ENCODE peak calls at places on chromosomes 2 and 18, in four cellular contexts. One of them, this sample, is unnamed.

GRCh38 chr2:33620-34019 is 12.7 kb downstream of the FAM110C start:
- DNase-seq in choroid plexus epithelial cell: no peak
- DNase-seq in K562: no peak
- DNase-seq in H9: no peak
- DNase-seq in this sample: no peak

GRCh38 chr2:54497738-54498680 is 41.9 kb downstream of the SPTBN1 start:
- DNase-seq in choroid plexus epithelial cell: peak
- DNase-seq in K562: peak
- DNase-seq in H9: peak
- DNase-seq in this sample: peak

GRCh38 chr2:7358865-7359264 is 441.7 kb downstream of the RNF144A start:
- DNase-seq in choroid plexus epithelial cell: no peak
- DNase-seq in K562: no peak
- DNase-seq in H9: peak
- DNase-seq in this sample: no peak

GRCh38 chr2:45833968-45834344 is 182.5 kb downstream of the PRKCE start:
- DNase-seq in choroid plexus epithelial cell: no peak
- DNase-seq in K562: no peak
- DNase-seq in H9: no peak
- DNase-seq in this sample: no peak

GRCh38 chr2:116477229-116477628 is 1337.3 kb upstream of the DDX18 start:
- DNase-seq in choroid plexus epithelial cell: no peak
- DNase-seq in K562: no peak
- DNase-seq in H9: no peak
- DNase-seq in this sample: no peak

GRCh38 chr2:127609031-127609751 is 36.8 kb upstream of the GPR17 start:
- DNase-seq in choroid plexus epithelial cell: no peak
- DNase-seq in K562: no peak
- DNase-seq in H9: no peak
- DNase-seq in this sample: no peak

GRCh38 chr2:120546077-120546864 is 189.4 kb upstream of the GLI2 start:
- DNase-seq in choroid plexus epithelial cell: peak
- DNase-seq in K562: peak
- DNase-seq in H9: no peak
- DNase-seq in this sample: no peak

GRCh38 chr2:8389373-8390108 is 292.3 kb upstream of the ID2 start:
- DNase-seq in choroid plexus epithelial cell: peak
- DNase-seq in K562: no peak
- DNase-seq in H9: no peak
- DNase-seq in this sample: peak

GRCh38 chr18:10378688-10379465 is 75.6 kb upstream of the APCDD1 start:
- DNase-seq in choroid plexus epithelial cell: no peak
- DNase-seq in K562: no peak
- DNase-seq in H9: no peak
- DNase-seq in this sample: no peak

GRCh38 chr2:64487256-64488049 is 33.5 kb downstream of the LGALSL start:
- DNase-seq in choroid plexus epithelial cell: no peak
- DNase-seq in K562: no peak
- DNase-seq in H9: peak
- DNase-seq in this sample: peak

GRCh38 chr2:19350678-19351401 is 7.6 kb downstream of the OSR1 start:
- DNase-seq in choroid plexus epithelial cell: no peak
- DNase-seq in K562: no peak
- DNase-seq in H9: no peak
- DNase-seq in this sample: no peak

GRCh38 chr2:217790681-217791392 is 212.0 kb downstream of the TNS1 start:
- DNase-seq in choroid plexus epithelial cell: peak
- DNase-seq in K562: no peak
- DNase-seq in H9: no peak
- DNase-seq in this sample: peak

GRCh38 chr2:108588070-108588668 is 53.9 kb downstream of the LIMS1 start:
- DNase-seq in choroid plexus epithelial cell: no peak
- DNase-seq in K562: no peak
- DNase-seq in H9: no peak
- DNase-seq in this sample: peak

GRCh38 chr2:58448065-58448507 is 207.0 kb upstream of the FANCL start:
- DNase-seq in choroid plexus epithelial cell: peak
- DNase-seq in K562: peak
- DNase-seq in H9: peak
- DNase-seq in this sample: peak

GRCh38 chr2:205352593-205352992 is 329.7 kb upstream of the NRP2 start:
- DNase-seq in choroid plexus epithelial cell: peak
- DNase-seq in K562: no peak
- DNase-seq in H9: no peak
- DNase-seq in this sample: peak

GRCh38 chr18:58590231-58590630 is 38.7 kb downstream of the ALPK2 start:
- DNase-seq in choroid plexus epithelial cell: peak
- DNase-seq in K562: no peak
- DNase-seq in H9: no peak
- DNase-seq in this sample: peak

GRCh38 chr18:32610116-32610630 is 139.5 kb upstream of the GAREM1 start:
- DNase-seq in choroid plexus epithelial cell: no peak
- DNase-seq in K562: no peak
- DNase-seq in H9: no peak
- DNase-seq in this sample: no peak

GRCh38 chr2:204152616-204153015 is 216.1 kb downstream of the ICOS start:
- DNase-seq in choroid plexus epithelial cell: no peak
- DNase-seq in K562: no peak
- DNase-seq in H9: no peak
- DNase-seq in this sample: no peak

GRCh38 chr2:107322406-107322805 is 436.4 kb upstream of the ST6GAL2 start:
- DNase-seq in choroid plexus epithelial cell: no peak
- DNase-seq in K562: no peak
- DNase-seq in H9: no peak
- DNase-seq in this sample: no peak

GRCh38 chr2:74373985-74374384 is 6.1 kb downstream of the DCTN1 start:
- DNase-seq in choroid plexus epithelial cell: no peak
- DNase-seq in K562: no peak
- DNase-seq in H9: peak
- DNase-seq in this sample: no peak

This sample was measured in cardiac muscle cell.